ENCODE peak calls at places on chromosomes 6 and 20, in seven cellular contexts. Q is ovary, Z is left ventricle myocardium inferior, J is GM23338, W is tibial artery, F is uterus, B is IMR-90. A is an unnamed sample. For H3K4me1 and H3K36me3, the result is how much of the 10 kb centered on the place peaks cover.

GRCh38 chr6:151723152-151723551 is 84.3 kb upstream of the ESR1 start:
- DNase-seq in W (no peak), B (no peak), Q (no peak), J (no peak), F (no peak), Z (no peak), A (no peak)

GRCh38 chr20:64156136-64156885 is 7.9 kb upstream of the MYT1 start:
- DNase-seq in B (no peak), F (no peak), Q (no peak), J (no peak), Z (no peak), W (no peak), A (no peak)

GRCh38 chr6:149454405-149454848 is 30.4 kb downstream of the ZC3H12D start:
- DNase-seq in W (peak), J (no peak), Z (peak), F (peak), B (peak), Q (peak), A (peak)

GRCh38 chr20:63212792-63213191 is 3.1 kb downstream of the YTHDF1 start:
- DNase-seq in Z (no peak), Q (no peak), W (no peak), B (no peak), J (no peak), F (no peak), A (no peak)

GRCh38 chr6:53041356-53041755 is 23.8 kb upstream of the FBXO9 start:
- DNase-seq in F (no peak), Q (no peak), B (peak), Z (no peak), J (no peak), W (no peak), A (no peak)

GRCh38 chr6:1997702-1998101 is 247.7 kb downstream of the GMDS start:
- DNase-seq in F (no peak), W (no peak), J (no peak), Q (no peak), Z (no peak), B (no peak), A (no peak)

GRCh38 chr20:24165336-24166126 is 177.0 kb upstream of the GGTLC1 start:
- DNase-seq in W (no peak), Q (no peak), F (peak), J (no peak), Z (no peak), B (no peak), A (no peak)

GRCh38 chr6:16623029-16623653 is 138.1 kb downstream of the ATXN1 start:
- DNase-seq in J (no peak), F (no peak), W (no peak), Q (no peak), Z (no peak), B (peak), A (no peak)

GRCh38 chr20:62944184-62944583 is 6.2 kb downstream of the GID8 start:
- DNase-seq in J (no peak), Q (no peak), W (no peak), B (no peak), F (no peak), Z (no peak), A (no peak)

GRCh38 chr6:151784441-151785214 is 22.9 kb upstream of the ESR1 start:
- DNase-seq in F (no peak), B (no peak), Q (no peak), W (no peak), J (no peak), Z (no peak), A (no peak)

GRCh38 chr6:150008588-150008987 is 16.7 kb downstream of the RAET1L start:
- DNase-seq in W (peak), J (no peak), F (no peak), Q (peak), B (no peak), Z (no peak), A (no peak)

GRCh38 chr20:9582137-9582536 is 67.7 kb downstream of the LAMP5 start:
- DNase-seq in Z (no peak), B (no peak), F (no peak), Q (no peak), J (no peak), W (no peak), A (no peak)

GRCh38 chr6:43951756-43952675 is 175.2 kb downstream of the MRPL14 start:
- DNase-seq in B (no peak), Q (no peak), F (peak), Z (no peak), J (no peak), W (no peak), A (no peak)

GRCh38 chr6:110037726-110038295 is 59.7 kb downstream of the GPR6 start:
- DNase-seq in W (no peak), Z (no peak), B (no peak), J (no peak), Q (no peak), F (no peak), A (no peak)

GRCh38 chr20:49284818-49285217 is 7.0 kb upstream of the ZNFX1 start:
- DNase-seq in J (no peak), Z (no peak), F (no peak), B (no peak), W (no peak), Q (no peak), A (no peak)

GRCh38 chr20:49285233-49285668 is 7.4 kb upstream of the ZNFX1 start:
- DNase-seq in Q (no peak), W (no peak), B (no peak), Z (no peak), F (no peak), J (no peak), A (no peak)

GRCh38 chr20:49282584-49283171 is 4.8 kb upstream of the ZNFX1 start:
- DNase-seq in W (no peak), Z (no peak), Q (no peak), F (no peak), B (no peak), J (peak), A (no peak)

GRCh38 chr20:49283176-49283702 is 5.4 kb upstream of the ZNFX1 start:
- DNase-seq in J (no peak), F (no peak), B (no peak), Z (no peak), W (no peak), Q (no peak), A (no peak)

DNA sequence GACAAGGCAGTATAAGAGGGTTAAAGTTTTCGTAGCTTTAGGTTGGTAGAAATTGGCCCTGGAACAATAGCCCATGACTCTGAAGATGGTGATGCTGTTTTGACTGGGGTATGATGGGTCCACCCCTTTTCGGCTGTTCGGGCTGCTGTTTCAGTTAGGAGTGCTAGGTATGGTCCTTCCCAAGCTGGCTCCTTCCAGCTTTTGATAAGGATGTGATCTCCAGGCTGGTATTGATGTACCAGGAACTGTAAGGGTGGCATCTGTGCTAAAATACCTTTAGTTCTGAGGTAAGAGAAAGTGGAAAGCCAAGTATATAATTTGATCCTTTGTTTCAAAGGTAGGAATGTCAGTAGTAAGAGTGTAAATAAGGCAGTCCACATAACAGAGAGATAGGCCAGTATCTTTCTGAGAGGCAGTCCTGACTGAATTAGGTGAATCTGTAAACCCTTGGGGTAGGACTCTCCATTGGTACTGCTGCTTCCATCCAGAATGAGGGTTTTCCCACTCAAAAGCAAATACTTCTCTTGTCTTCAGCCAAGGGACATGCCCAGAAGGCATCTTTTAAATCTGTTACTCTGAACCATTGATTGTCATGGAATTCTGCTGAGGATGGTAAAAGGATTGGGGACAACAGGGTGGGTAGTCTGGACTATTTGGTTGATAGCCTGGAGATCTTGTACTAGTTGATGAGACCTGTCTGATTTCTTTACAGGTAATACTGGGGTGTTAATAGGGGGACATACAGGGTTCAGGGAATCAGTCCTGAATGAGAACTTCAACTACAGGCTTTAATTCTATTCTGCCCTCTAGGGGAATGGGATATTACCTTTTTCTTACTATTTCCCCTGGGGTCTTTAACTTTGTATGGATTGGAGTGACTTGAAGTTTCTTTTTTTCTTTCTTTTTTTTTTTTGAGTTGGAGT is 6.1 kb upstream of the ZNFX1 start:
- DNase-seq in F (no peak), W (no peak), Z (no peak), Q (no peak), J (no peak), B (no peak), A (no peak)
- H3K4me1 ChIP-seq in F (under half), W (half or more), Z (half or more), Q (under half), J (under half), B (under half), A (under half)

DNA sequence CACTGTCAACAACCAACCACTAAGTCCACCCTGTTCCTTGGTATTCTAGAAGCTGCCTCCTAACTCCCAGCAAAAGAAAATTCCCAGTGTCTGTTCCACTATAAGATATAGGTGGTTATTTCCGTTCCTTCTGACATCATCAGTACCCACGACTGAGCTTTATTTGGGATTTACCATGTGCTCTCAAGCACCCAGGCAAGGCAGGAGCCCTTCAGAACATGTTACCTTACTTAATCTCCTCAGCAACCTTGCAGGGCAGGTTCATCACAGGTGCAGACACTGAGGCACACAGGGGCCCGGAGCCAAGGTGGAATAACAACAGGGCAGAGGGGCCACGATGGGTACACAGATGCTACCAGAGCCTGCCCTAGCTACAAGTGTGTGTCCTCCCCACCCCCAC is 10.8 kb downstream of the ABHD16A start:
- DNase-seq in F (no peak), B (no peak), Q (no peak), W (no peak), J (no peak), Z (no peak), A (no peak)
- H3K36me3 ChIP-seq in F (under half), B (half or more), Q (under half), W (half or more), J (under half), Z (half or more), A (under half)

DNA sequence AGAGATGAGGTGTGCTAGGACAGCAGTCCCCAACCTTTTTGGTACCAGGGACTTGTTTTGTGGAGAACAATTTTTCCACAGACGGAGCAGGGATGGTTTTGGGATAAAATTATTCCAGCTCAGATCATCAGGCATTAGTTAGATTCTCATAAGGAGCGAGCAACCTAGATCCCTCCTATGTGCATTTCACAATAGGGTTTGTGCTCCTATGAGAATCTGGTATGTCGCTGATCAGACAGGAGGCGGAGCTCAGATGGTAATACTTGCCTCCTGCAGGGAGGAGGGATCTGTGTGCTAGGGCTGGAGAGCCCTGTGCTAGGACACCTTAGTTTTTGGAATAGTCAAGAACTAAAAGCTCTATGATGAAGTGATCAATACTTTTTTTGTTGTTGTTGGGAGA is 2.5 kb downstream of the SMIM13 start:
- DNase-seq in W (no peak), B (peak), Q (no peak), F (no peak), J (peak), Z (no peak), A (no peak)
- H3K4me3 ChIP-seq in W (no peak), B (no peak), Q (no peak), F (no peak), J (peak), Z (no peak), A (no peak)

GRCh38 chr6:35089935-35090505 is 51.1 kb downstream of the TCP11 start:
- DNase-seq in Z (no peak), J (no peak), Q (no peak), F (no peak), B (peak), W (no peak), A (no peak)

GRCh38 chr6:35089216-35089934 is 51.8 kb downstream of the TCP11 start:
- DNase-seq in W (no peak), Z (no peak), F (no peak), Q (no peak), J (no peak), B (no peak), A (peak)

GRCh38 chr6:35092362-35093117 is 48.6 kb downstream of the TCP11 start:
- DNase-seq in Z (no peak), B (peak), J (no peak), W (no peak), F (peak), Q (no peak), A (peak)

GRCh38 chr6:35091353-35092083 is 49.6 kb downstream of the TCP11 start:
- DNase-seq in J (no peak), F (no peak), W (no peak), B (peak), Z (no peak), Q (no peak), A (no peak)

DNA sequence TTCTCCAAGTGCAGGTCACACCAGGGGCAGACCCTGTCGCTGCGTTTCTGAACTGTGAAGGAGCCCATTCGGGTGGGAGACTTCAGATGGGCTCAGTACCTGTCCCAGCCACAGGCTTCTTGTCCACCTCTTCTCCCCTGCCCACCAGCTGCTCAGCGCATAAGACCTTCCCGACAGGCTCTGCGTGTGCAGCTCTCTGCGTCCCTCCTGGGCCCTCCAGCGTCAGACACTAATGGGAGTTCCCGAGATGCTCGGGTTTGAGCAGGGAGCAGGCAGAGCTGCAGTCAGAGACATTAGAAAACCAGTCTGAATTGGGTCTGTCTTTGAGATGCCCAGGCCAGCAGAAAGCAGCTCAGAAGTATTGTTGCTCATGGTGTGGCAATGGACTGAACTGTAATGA is 50.4 kb downstream of the TCP11 start:
- DNase-seq in Z (no peak), J (no peak), W (no peak), F (no peak), B (no peak), Q (no peak), A (no peak)
- H3K4me1 ChIP-seq in Z (half or more), J (under half), W (half or more), F (under half), B (under half), Q (under half), A (under half)

DNA sequence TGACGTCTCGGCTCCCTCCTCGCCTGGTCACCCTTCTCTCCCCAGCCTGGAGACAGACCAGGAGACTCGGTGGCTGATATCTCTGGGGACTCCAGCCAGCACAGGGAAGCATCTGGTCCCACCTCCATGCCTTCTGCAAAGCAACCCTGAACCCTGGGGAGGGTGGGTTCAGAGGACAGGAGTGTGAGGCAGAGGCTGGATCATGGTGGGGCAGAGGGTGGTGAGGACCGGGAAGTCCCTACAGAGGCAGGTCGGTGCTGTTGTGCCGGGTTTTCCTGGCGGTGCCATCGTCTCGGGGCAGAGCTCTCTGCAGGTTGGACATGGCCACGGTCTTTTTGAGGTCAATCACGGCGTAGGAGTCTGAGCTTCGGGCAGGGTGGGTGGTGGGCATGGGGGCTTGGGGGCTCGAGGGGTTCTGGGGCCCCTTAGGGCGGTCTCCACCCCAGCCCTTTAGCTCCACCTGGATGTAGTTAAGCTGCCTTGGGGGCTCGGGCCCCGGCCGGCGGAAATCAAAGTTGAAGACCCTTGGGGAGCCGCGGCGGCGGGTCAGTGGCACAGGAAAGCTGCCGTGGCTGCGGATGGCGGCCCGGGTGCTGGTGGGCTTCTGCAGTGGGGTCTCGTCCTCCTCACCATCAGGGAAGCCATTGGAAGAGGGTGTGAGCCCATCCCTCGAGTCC is 9.2 kb downstream of the FRS3 start:
- DNase-seq in B (no peak), Z (no peak), W (no peak), F (no peak), J (no peak), Q (no peak), A (no peak)
- H3K36me3 ChIP-seq in B (under half), Z (half or more), W (half or more), F (under half), J (under half), Q (under half), A (under half)

GRCh38 chr6:139498715-139499114 is 124.3 kb upstream of the CITED2 start:
- DNase-seq in W (no peak), B (no peak), J (no peak), F (no peak), Z (no peak), Q (no peak), A (no peak)
- H3K4me3 ChIP-seq in W (no peak), B (no peak), J (no peak), F (no peak), Z (no peak), Q (no peak), A (no peak)

GRCh38 chr6:491233-491632 is 99.7 kb downstream of the IRF4 start:
- DNase-seq in B (no peak), W (no peak), Z (no peak), Q (no peak), J (no peak), F (no peak), A (peak)

GRCh38 chr6:492178-492577 is 100.6 kb downstream of the IRF4 start:
- DNase-seq in F (no peak), Z (no peak), W (no peak), Q (no peak), B (no peak), J (no peak), A (no peak)

GRCh38 chr6:494394-494793 is 102.8 kb downstream of the IRF4 start:
- DNase-seq in B (no peak), Q (no peak), W (no peak), J (no peak), Z (no peak), F (no peak), A (no peak)

GRCh38 chr6:493840-494239 is 102.3 kb downstream of the IRF4 start:
- DNase-seq in B (no peak), Q (no peak), W (no peak), F (no peak), Z (no peak), J (no peak), A (no peak)

GRCh38 chr6:492816-493414 is 101.4 kb downstream of the IRF4 start:
- DNase-seq in Q (no peak), F (no peak), J (no peak), Z (no peak), B (no peak), W (no peak), A (no peak)
- H3K4me1 ChIP-seq in Q (under half), F (under half), J (under half), Z (under half), B (under half), W (under half), A (under half)

GRCh38 chr6:87257975-87258374 is 64.4 kb upstream of the SMIM8 start:
- DNase-seq in W (no peak), B (no peak), J (no peak), Z (no peak), Q (no peak), F (no peak), A (no peak)
- H3K36me3 ChIP-seq in W (under half), B (under half), J (under half), Z (half or more), Q (under half), F (under half), A (half or more)

DNA sequence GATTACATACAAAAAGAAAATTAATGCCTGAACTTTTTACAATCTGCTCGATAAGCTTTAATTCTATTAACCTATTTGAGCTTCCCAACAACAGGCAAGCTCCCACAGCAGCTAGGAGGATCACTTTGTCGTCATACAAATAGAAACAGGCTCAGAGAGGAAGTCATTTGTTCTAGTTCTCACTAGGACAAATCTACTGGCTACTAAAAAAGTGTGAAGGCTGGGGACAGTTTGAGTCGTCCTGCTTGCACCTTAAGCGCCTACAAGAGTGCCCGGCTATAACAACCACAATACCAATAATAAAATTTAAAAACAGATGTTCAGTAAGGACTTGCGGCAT is 562 bp upstream of the CNPY3 start:
- DNase-seq in J (no peak), F (no peak), W (no peak), B (no peak), Z (no peak), Q (no peak), A (peak)
- H3K4me3 ChIP-seq in J (peak), F (peak), W (peak), B (peak), Z (peak), Q (peak), A (peak)

GRCh38 chr6:108941867-108942266 is 93.6 kb downstream of the ARMC2 start:
- DNase-seq in Q (no peak), F (no peak), J (no peak), Z (no peak), B (no peak), W (no peak), A (no peak)

GRCh38 chr6:108942556-108943492 is 94.6 kb downstream of the ARMC2 start:
- DNase-seq in F (no peak), Z (no peak), Q (no peak), J (no peak), W (no peak), B (no peak), A (peak)

GRCh38 chr6:108944707-108945685 is 96.8 kb downstream of the ARMC2 start:
- DNase-seq in B (peak), W (peak), F (peak), Q (peak), J (no peak), Z (peak), A (no peak)

GRCh38 chr6:108945686-108946158 is 97.5 kb downstream of the ARMC2 start:
- DNase-seq in F (peak), B (no peak), J (peak), W (peak), Q (peak), Z (peak), A (no peak)

GRCh38 chr6:108944058-108944457 is 95.8 kb downstream of the ARMC2 start:
- DNase-seq in Z (no peak), J (no peak), Q (no peak), F (no peak), W (no peak), B (no peak), A (no peak)
- H3K4me1 ChIP-seq in Z (half or more), J (under half), Q (under half), F (under half), W (half or more), B (under half), A (under half)